ENCODE peak calls at places on chromosomes 1 and 21, in ten cellular contexts. U is astrocyte; V is ovary; J is ascending aorta; C is stomach; G is PC-9; P is aorta; L is cardiac muscle cell; S is SJSA1; W is naive thymus-derived CD4-positive, alpha-beta T cell. A is an unnamed sample. For H3K4me1, the result is how much of the 10 kb centered on the place peaks cover.

GRCh38 chr1:227734858-227735780 is at the start of the genes JMJD4 and SNAP47:
- DNase-seq in U (peak), V (peak), J (peak), C (peak), G (peak), P (peak), L (peak), S (peak), W (peak), A (peak)

GRCh38 chr21:37757631-37758376 is 158.5 kb downstream of the KCNJ6 start:
- DNase-seq in U (no peak), V (no peak), J (no peak), C (no peak), G (no peak), P (no peak), L (no peak), S (no peak), W (no peak), A (no peak)

GRCh38 chr1:173195596-173196088 is 11.5 kb downstream of the TNFSF4 start:
- DNase-seq in U (no peak), V (no peak), J (no peak), C (no peak), G (no peak), P (no peak), L (no peak), S (no peak), W (no peak), A (no peak)

GRCh38 chr1:19087017-19087736 is 122.9 kb downstream of the UBR4 start:
- DNase-seq in U (no peak), V (no peak), J (no peak), C (no peak), G (no peak), P (no peak), L (no peak), S (no peak), W (no peak), A (no peak)

GRCh38 chr1:236982380-236982779 is 21.9 kb downstream of the MT1HL1 start:
- DNase-seq in U (no peak), V (no peak), J (peak), C (no peak), G (no peak), P (no peak), L (peak), S (no peak), W (no peak), A (no peak)

GRCh38 chr1:197774691-197775281 is 494 bp downstream of the DENND1B start:
- DNase-seq in U (peak), V (peak), J (peak), C (peak), G (peak), P (peak), L (peak), S (peak), W (peak), A (peak)

GRCh38 chr1:36040238-36040637 is 43.7 kb upstream of the TEKT2 start:
- DNase-seq in U (no peak), V (no peak), J (no peak), C (no peak), G (no peak), P (no peak), L (no peak), S (no peak), W (no peak), A (no peak)

GRCh38 chr1:169914534-169914933 is 20.8 kb upstream of the SCYL3 start:
- DNase-seq in U (peak), V (no peak), J (no peak), C (no peak), G (no peak), P (no peak), L (no peak), S (no peak), W (no peak), A (no peak)

GRCh38 chr1:38581396-38581795 is 278.2 kb downstream of the RRAGC start:
- DNase-seq in U (no peak), V (no peak), J (peak), C (no peak), G (no peak), P (no peak), L (no peak), S (no peak), W (no peak), A (no peak)

GRCh38 chr1:36154765-36155559 is 998 bp upstream of the MAP7D1 start:
- DNase-seq in U (no peak), V (peak), J (no peak), C (no peak), G (peak), P (peak), L (peak), S (no peak), W (no peak), A (peak)

GRCh38 chr1:43651188-43651587 is 1.2 kb downstream of the KDM4A start:
- DNase-seq in U (no peak), V (no peak), J (no peak), C (no peak), G (no peak), P (no peak), L (no peak), S (no peak), W (no peak), A (no peak)

GRCh38 chr1:33930346-33931114 is 66.7 kb downstream of the HMGB4 start:
- DNase-seq in U (no peak), V (no peak), J (no peak), C (no peak), G (no peak), P (no peak), L (no peak), S (no peak), W (no peak), A (no peak)

GRCh38 chr21:37921091-37921490 is 4.8 kb upstream of the KCNJ6 start:
- DNase-seq in U (peak), V (no peak), J (no peak), C (no peak), G (no peak), P (no peak), L (no peak), S (no peak), W (no peak), A (no peak)

GRCh38 chr1:214678386-214678785 is 75.4 kb downstream of the CENPF start:
- DNase-seq in U (peak), V (no peak), J (no peak), C (no peak), G (no peak), P (no peak), L (no peak), S (no peak), W (no peak), A (no peak)

GRCh38 chr1:1782399-1783221 is 4.3 kb upstream of the NADK start:
- DNase-seq in U (peak), V (peak), J (peak), C (peak), G (peak), P (peak), L (peak), S (no peak), W (no peak), A (peak)

GRCh38 chr1:11787251-11787803 is 18.4 kb downstream of the MTHFR start:
- DNase-seq in U (peak), V (peak), J (peak), C (peak), G (peak), P (peak), L (peak), S (no peak), W (no peak), A (no peak)

GRCh38 chr1:50830621-50831020 is 129.4 kb downstream of the FAF1 start:
- DNase-seq in U (no peak), V (no peak), J (no peak), C (no peak), G (no peak), P (no peak), L (no peak), S (no peak), W (no peak), A (no peak)

GRCh38 chr1:211196880-211197279 is 62.3 kb upstream of the RCOR3 start:
- DNase-seq in U (no peak), V (no peak), J (no peak), C (no peak), G (no peak), P (no peak), L (no peak), S (no peak), W (no peak), A (no peak)

GRCh38 chr1:186208405-186209129 is 166.5 kb downstream of the TPR start:
- DNase-seq in U (no peak), V (no peak), J (no peak), C (no peak), G (no peak), P (no peak), L (no peak), S (no peak), W (no peak), A (no peak)

GRCh38 chr1:42006836-42007235 is 88.1 kb upstream of the HIVEP3 start:
- DNase-seq in U (peak), V (no peak), J (no peak), C (no peak), G (no peak), P (no peak), L (no peak), S (no peak), W (no peak), A (no peak)

GRCh38 chr1:166511754-166512153 is 327.5 kb upstream of the POGK start:
- DNase-seq in U (no peak), V (no peak), J (no peak), C (no peak), G (no peak), P (no peak), L (no peak), S (no peak), W (no peak), A (no peak)

GRCh38 chr21:17786219-17787181 is 32.7 kb downstream of the C21orf91 start:
- DNase-seq in U (no peak), V (no peak), J (no peak), C (no peak), G (no peak), P (no peak), L (no peak), S (no peak), W (no peak), A (no peak)

GRCh38 chr1:198155253-198155652 is 1.5 kb upstream of the NEK7 start:
- DNase-seq in U (peak), V (no peak), J (no peak), C (no peak), G (peak), P (no peak), L (no peak), S (no peak), W (no peak), A (no peak)

GRCh38 chr21:34131586-34131985 is 58.2 kb downstream of the MRPS6 start:
- DNase-seq in U (peak), V (no peak), J (no peak), C (no peak), G (no peak), P (no peak), L (no peak), S (no peak), W (no peak), A (no peak)

GRCh38 chr1:96683931-96684330 is 37.7 kb upstream of the PTBP2 start:
- DNase-seq in U (no peak), V (no peak), J (no peak), C (no peak), G (no peak), P (no peak), L (no peak), S (no peak), W (no peak), A (no peak)

GRCh38 chr1:228287541-228288425 is 79.9 kb downstream of the OBSCN start:
- DNase-seq in U (no peak), V (no peak), J (no peak), C (no peak), G (no peak), P (peak), L (no peak), S (no peak), W (no peak), A (no peak)

GRCh38 chr21:45289134-45289533 is 1.4 kb upstream of the POFUT2 start:
- DNase-seq in U (no peak), V (peak), J (no peak), C (peak), G (no peak), P (no peak), L (no peak), S (no peak), W (no peak), A (no peak)
- H3K4me1 ChIP-seq in U (under half), V (under half), J (under half), C (half or more), G (under half), P (under half), L (under half), S (under half), W (under half), A (under half)

GRCh38 chr1:217010253-217010652 is 287.0 kb upstream of the ESRRG start:
- DNase-seq in U (no peak), V (no peak), J (no peak), C (no peak), G (no peak), P (no peak), L (no peak), S (no peak), W (no peak), A (no peak)

GRCh38 chr1:217014066-217014465 is 290.8 kb upstream of the ESRRG start:
- DNase-seq in U (no peak), V (no peak), J (no peak), C (no peak), G (no peak), P (no peak), L (peak), S (no peak), W (no peak), A (no peak)

GRCh38 chr1:217011097-217011496 is 287.9 kb upstream of the ESRRG start:
- DNase-seq in U (no peak), V (no peak), J (no peak), C (no peak), G (no peak), P (no peak), L (no peak), S (no peak), W (no peak), A (no peak)

GRCh38 chr1:217004776-217005436 is 281.7 kb upstream of the ESRRG start:
- DNase-seq in U (no peak), V (no peak), J (no peak), C (no peak), G (no peak), P (no peak), L (no peak), S (no peak), W (no peak), A (no peak)

DNA sequence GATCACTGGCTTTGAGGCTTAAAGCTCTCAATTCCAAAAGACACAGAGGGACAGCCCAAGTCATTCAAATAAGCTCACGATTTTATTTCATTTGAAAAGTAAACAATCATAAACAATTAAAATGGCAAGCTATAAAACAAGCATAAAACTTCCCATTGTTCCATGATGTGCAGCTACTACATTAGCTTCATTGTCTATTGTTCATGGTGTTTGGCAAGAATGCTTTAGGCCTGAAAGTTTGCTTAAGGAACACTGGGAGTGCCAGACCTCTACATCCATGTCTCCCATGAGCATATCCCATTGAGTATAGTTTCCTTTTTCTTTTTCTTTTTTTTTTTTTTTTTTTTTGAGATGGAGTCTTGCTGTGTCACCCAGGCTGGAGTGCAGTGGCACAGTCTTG is 286.1 kb upstream of the ESRRG start:
- DNase-seq in U (no peak), V (no peak), J (no peak), C (no peak), G (no peak), P (no peak), L (no peak), S (no peak), W (no peak), A (no peak)
- H3K27ac ChIP-seq in U (no peak), V (no peak), J (no peak), C (no peak), G (no peak), P (no peak), L (no peak), S (no peak), W (no peak), A (no peak)

DNA sequence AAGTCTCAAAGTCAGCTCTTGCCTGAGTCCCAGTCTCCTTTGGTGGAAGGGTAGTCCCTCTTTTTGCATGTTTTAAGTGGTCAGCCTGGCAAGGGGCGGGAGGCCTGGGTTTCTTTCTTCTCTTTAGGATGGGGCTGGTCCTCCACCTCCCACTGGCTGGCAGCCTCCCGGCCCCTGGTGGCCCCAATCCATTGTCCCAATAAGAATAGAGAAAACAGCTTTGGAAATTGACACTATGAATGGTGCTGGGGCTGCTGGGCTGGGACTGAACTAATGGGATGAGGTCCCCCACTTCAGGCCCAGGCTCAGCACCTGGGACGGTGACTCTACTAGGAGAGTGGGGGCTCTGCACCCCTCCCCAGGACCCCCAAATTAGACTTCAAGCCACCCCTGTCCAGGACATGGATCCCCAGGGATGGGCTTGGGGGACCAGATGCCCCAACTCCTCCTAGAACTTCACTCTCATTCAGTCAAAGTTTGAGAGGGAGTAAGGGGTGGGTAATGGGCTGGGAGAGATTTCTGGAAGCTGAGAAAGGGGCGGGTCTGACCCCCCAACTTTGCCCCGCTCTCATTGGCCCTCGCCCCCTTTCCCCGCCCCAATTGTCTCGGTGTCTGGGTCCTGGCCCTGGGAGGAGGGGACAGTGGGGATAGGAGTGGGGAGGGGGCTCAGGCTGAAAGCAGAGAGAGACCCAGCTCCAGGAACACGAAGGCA is 18.2 kb downstream of the SLC27A3 start:
- DNase-seq in U (no peak), V (no peak), J (no peak), C (no peak), G (no peak), P (no peak), L (no peak), S (no peak), W (no peak), A (no peak)
- H3K4me1 ChIP-seq in U (under half), V (under half), J (under half), C (under half), G (under half), P (under half), L (under half), S (under half), W (under half), A (under half)

DNA sequence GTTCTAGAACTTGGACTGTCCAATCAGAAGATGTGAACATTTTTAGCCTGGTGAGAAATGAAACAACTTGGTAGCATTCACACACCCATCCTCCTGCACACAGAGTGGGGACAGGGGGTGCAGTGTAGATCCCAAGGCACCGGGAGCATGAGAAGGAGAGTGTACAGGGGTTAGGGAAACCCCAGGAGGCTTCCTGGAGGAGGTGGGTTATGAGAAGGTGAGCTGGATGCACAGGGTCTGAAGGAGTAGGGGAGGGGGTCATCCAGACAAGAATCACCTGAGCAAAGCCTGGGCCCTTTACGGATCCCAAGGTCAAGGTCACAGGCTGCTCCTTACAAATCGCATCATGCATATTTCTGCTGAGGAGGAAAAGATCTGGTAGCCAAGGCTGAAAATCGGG is 117.5 kb upstream of the TMPRSS2 start:
- DNase-seq in U (no peak), V (no peak), J (no peak), C (no peak), G (no peak), P (no peak), L (no peak), S (no peak), W (no peak), A (no peak)
- H3K27ac ChIP-seq in U (no peak), V (no peak), J (no peak), C (no peak), G (no peak), P (no peak), L (no peak), S (no peak), W (no peak), A (no peak)

DNA sequence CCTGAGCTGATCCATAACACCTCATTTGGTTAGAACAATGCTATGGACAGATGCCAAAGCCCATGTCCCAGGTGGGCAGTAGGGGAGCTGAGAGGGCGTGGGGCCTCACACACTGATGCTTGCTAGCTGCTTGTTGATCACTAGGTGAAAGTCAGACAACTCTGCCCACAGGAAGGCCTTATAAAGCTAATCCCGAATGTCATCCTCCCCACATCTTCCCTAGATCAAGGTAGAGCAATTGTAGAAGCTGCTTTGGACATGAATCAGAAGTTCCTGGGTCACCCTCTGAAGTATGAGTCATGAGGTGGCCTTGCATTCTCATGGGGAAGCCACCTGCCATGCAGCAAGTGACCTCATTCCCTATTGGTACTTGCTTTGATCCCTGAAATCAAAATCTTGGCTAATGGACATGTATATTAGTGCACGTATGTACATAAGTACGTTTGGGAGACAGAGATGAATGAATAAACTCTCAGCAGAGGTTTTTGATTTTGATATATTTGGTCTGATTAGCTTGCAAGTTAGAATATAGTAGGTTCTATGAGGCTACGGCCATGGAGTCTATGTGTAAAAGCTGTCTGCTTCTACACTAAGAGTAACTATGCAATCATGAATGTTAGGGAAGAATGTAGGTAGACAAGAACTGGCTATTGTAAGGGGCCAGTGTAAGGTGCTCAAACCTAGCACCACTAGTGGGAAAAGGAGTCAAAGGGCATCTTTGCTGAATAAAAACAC is 52.7 kb downstream of the ABCA4 start:
- DNase-seq in U (peak), V (no peak), J (no peak), C (no peak), G (peak), P (no peak), L (no peak), S (peak), W (no peak), A (peak)
- H3K4me1 ChIP-seq in U (under half), V (under half), J (under half), C (half or more), G (half or more), P (under half), L (under half), S (under half), W (under half), A (under half)